ENCODE peak calls at places on chromosomes 16 and 17, in four cellular contexts. J, P, B and Z are unnamed samples.

GRCh38 chr17:17963066-17963465 is 9.1 kb downstream of the TOM1L2 start:
- DNase-seq in J (no peak), P (no peak), B (no peak), Z (no peak)

GRCh38 chr16:65543781-65544740 is 422.2 kb upstream of the CDH11 start:
- DNase-seq in J (no peak), P (no peak), B (no peak), Z (no peak)

GRCh38 chr17:8552582-8553320 is 77.8 kb downstream of the MYH10 start:
- DNase-seq in J (no peak), P (no peak), B (no peak), Z (no peak)

GRCh38 chr16:75225678-75226515 is 7.1 kb downstream of the CTRB1 start:
- DNase-seq in J (no peak), P (no peak), B (no peak), Z (no peak)

GRCh38 chr16:70804153-70804728 is 3.3 kb upstream of the VAC14 start:
- DNase-seq in J (no peak), P (no peak), B (no peak), Z (no peak)

GRCh38 chr16:89092013-89092412 is 1.6 kb upstream of the ACSF3 start:
- DNase-seq in J (no peak), P (no peak), B (no peak), Z (no peak)

GRCh38 chr17:8619294-8619693 is 11.2 kb downstream of the MYH10 start:
- DNase-seq in J (no peak), P (no peak), B (no peak), Z (no peak)

GRCh38 chr17:9350083-9350482 is 225.5 kb downstream of the STX8 start:
- DNase-seq in J (no peak), P (no peak), B (no peak), Z (no peak)

GRCh38 chr16:89575247-89576172 is at the start of gene CPNE7:
- DNase-seq in J (no peak), P (no peak), B (no peak), Z (no peak)

GRCh38 chr17:28645576-28645939 is 600 bp upstream of the BLTP2 start:
- DNase-seq in J (no peak), P (no peak), B (no peak), Z (no peak)

GRCh38 chr17:21299981-21300600 is 15.6 kb downstream of the MAP2K3 start:
- DNase-seq in J (no peak), P (no peak), B (no peak), Z (no peak)

GRCh38 chr17:41404024-41404651 is 6.7 kb upstream of the KRT31 start:
- DNase-seq in J (peak), P (no peak), B (no peak), Z (no peak)

GRCh38 chr16:89187337-89188063 is 12.8 kb downstream of the SLC22A31 start:
- DNase-seq in J (no peak), P (no peak), B (no peak), Z (no peak)

GRCh38 chr17:83195330-83196087 is 116.1 kb downstream of the METRNL start:
- DNase-seq in J (no peak), P (no peak), B (peak), Z (no peak)

GRCh38 chr17:50918071-50918932 is 52.1 kb upstream of the TOB1 start:
- DNase-seq in J (no peak), P (no peak), B (no peak), Z (no peak)

GRCh38 chr16:2963611-2964415 is at the start of gene KREMEN2:
- DNase-seq in J (no peak), P (no peak), B (no peak), Z (no peak)

GRCh38 chr16:83689385-83689831 is 118.4 kb upstream of the HSBP1 start:
- DNase-seq in J (no peak), P (no peak), B (no peak), Z (no peak)

GRCh38 chr17:35856603-35857002 is 12.1 kb downstream of the HEATR9 start:
- DNase-seq in J (no peak), P (no peak), B (no peak), Z (no peak)

GRCh38 chr17:32777436-32777835 is 99.5 kb downstream of the MYO1D start:
- DNase-seq in J (no peak), P (no peak), B (no peak), Z (no peak)

GRCh38 chr17:55416470-55417052 is 5.1 kb downstream of the MMD start:
- DNase-seq in J (no peak), P (no peak), B (no peak), Z (no peak)

GRCh38 chr17:42153919-42154491 is 784 bp downstream of the RAB5C start:
- DNase-seq in J (no peak), P (no peak), B (no peak), Z (no peak)

GRCh38 chr17:48624544-48625501 is 1.3 kb downstream of the HOXB9 start:
- DNase-seq in J (no peak), P (no peak), B (no peak), Z (no peak)

GRCh38 chr17:50946891-50947843 is 81.0 kb upstream of the TOB1 start:
- DNase-seq in J (no peak), P (no peak), B (peak), Z (no peak)

GRCh38 chr16:3027983-3028715 is 4.3 kb downstream of the THOC6 start:
- DNase-seq in J (peak), P (peak), B (peak), Z (no peak)

GRCh38 chr17:38546396-38546795 is 59.4 kb downstream of the SRCIN1 start:
- DNase-seq in J (no peak), P (no peak), B (no peak), Z (no peak)

GRCh38 chr17:60599620-60600489 is at the start of gene PPM1D:
- DNase-seq in J (peak), P (peak), B (peak), Z (peak)

GRCh38 chr16:67529639-67530012 is 997 bp downstream of the RIPOR1 start:
- DNase-seq in J (no peak), P (no peak), B (no peak), Z (no peak)

GRCh38 chr16:87286839-87287626 is 30.2 kb downstream of the C16orf95 start:
- DNase-seq in J (no peak), P (no peak), B (no peak), Z (no peak)

GRCh38 chr17:56373981-56374380 is 219.5 kb upstream of the NOG start:
- DNase-seq in J (no peak), P (no peak), B (no peak), Z (no peak)